ENCODE peak calls at places on chromosomes 7 and 10, in four cellular contexts. C is C1 segment of cervical spinal cord, F is ureter, V is amygdala. I is an unnamed sample.

GRCh38 chr7:133513608-133514007 is 260.7 kb downstream of the EXOC4 start:
- DNase-seq in V (no peak), F (no peak), C (no peak), I (no peak)

GRCh38 chr7:24797270-24797669 is 40.0 kb upstream of the GSDME start:
- DNase-seq in F (no peak), C (no peak), V (no peak), I (no peak)

GRCh38 chr7:151372612-151373265 is 31.1 kb downstream of the NUB1 start:
- DNase-seq in V (no peak), F (no peak), C (no peak), I (no peak)

GRCh38 chr7:12633589-12633988 is 53.8 kb upstream of the ARL4A start:
- DNase-seq in V (no peak), F (no peak), C (no peak), I (no peak)

GRCh38 chr7:31906479-31907171 is 163.6 kb downstream of the PDE1C start:
- DNase-seq in V (no peak), F (no peak), C (no peak), I (no peak)

GRCh38 chr7:48296976-48297375 is 125.7 kb downstream of the ABCA13 start:
- DNase-seq in F (no peak), C (no peak), V (no peak), I (no peak)

GRCh38 chr7:124031919-124032318 is 948 bp downstream of the TMEM229A start:
- DNase-seq in V (peak; percentile 24), F (no peak), C (peak; percentile 27), I (no peak)

GRCh38 chr7:50405246-50405645 is 44.9 kb downstream of the FIGNL1 start:
- DNase-seq in F (no peak), C (no peak), V (no peak), I (no peak)

GRCh38 chr10:28734940-28735759 is 57.8 kb downstream of the BAMBI start:
- DNase-seq in C (no peak), V (no peak), F (no peak), I (no peak)

GRCh38 chr7:42945821-42946615 is 13.8 kb downstream of the MRPL32 start:
- DNase-seq in V (peak; percentile 2), C (no peak), F (no peak), I (no peak)

GRCh38 chr7:86025807-86026206 is 617.9 kb upstream of the GRM3 start:
- DNase-seq in C (no peak), V (no peak), F (no peak), I (no peak)

GRCh38 chr7:27248911-27249723 is 6.5 kb downstream of the EVX1 start:
- DNase-seq in V (no peak), C (no peak), F (no peak), I (no peak)

GRCh38 chr10:78947226-78947625 is 121.5 kb upstream of the ZMIZ1 start:
- DNase-seq in C (no peak), F (peak; percentile 63), V (no peak), I (no peak)

GRCh38 chr7:77351539-77352004 is 64.6 kb downstream of the GSAP start:
- DNase-seq in F (no peak), V (no peak), C (no peak), I (no peak)

GRCh38 chr10:118944959-118945622 is 84.4 kb upstream of the NANOS1 start:
- DNase-seq in V (no peak), F (no peak), C (no peak), I (no peak)

GRCh38 chr10:95841711-95842498 is 65.9 kb upstream of the CC2D2B start:
- DNase-seq in F (no peak), C (no peak), V (no peak), I (no peak)

GRCh38 chr10:84523509-84523908 is 195.1 kb downstream of the CCSER2 start:
- DNase-seq in C (no peak), F (no peak), V (no peak), I (no peak)

GRCh38 chr7:142153400-142153799 is 41.9 kb downstream of the MGAM2 start:
- DNase-seq in C (no peak), V (no peak), F (no peak), I (no peak)

GRCh38 chr7:157278791-157279678 is 57.8 kb upstream of the DNAJB6 start:
- DNase-seq in F (peak; percentile 73), V (no peak), C (no peak), I (no peak)

GRCh38 chr10:133608855-133609254 is 17.7 kb downstream of the FRG2B start:
- DNase-seq in V (no peak), F (no peak), C (peak; percentile 19), I (no peak)

GRCh38 chr7:50592940-50593339 is 27.7 kb upstream of the DDC start:
- DNase-seq in V (no peak), C (no peak), F (no peak), I (no peak)

GRCh38 chr10:60235001-60235400 is 154.7 kb downstream of the ANK3 start:
- DNase-seq in V (no peak), C (peak; percentile 78), F (no peak), I (no peak)

GRCh38 chr10:118911361-118911760 is 118.2 kb upstream of the NANOS1 start:
- DNase-seq in C (no peak), F (no peak), V (no peak), I (no peak)

GRCh38 chr7:519429-519973 is at the start of gene PDGFA:
- DNase-seq in V (peak; percentile 72), C (no peak), F (no peak), I (peak; percentile 56)

GRCh38 chr7:139081584-139081983 is 27.9 kb downstream of the ZC3HAV1 start:
- DNase-seq in V (no peak), F (no peak), C (no peak), I (no peak)